ENCODE peak calls at places on chromosomes 5 and 9, in four cellular contexts. One of them, this sample, is unnamed.

GRCh38 chr5:107361945-107362344 is 308.8 kb downstream of the EFNA5 start:
- DNase-seq in HepG2: no peak
- DNase-seq in GM12878: no peak
- DNase-seq in IMR-90: peak; percentile 21
- DNase-seq in this sample: no peak

GRCh38 chr5:10863763-10864383 is 102.8 kb upstream of the DAP start:
- DNase-seq in HepG2: peak; percentile 33
- DNase-seq in GM12878: peak; percentile 8
- DNase-seq in IMR-90: peak; percentile 36
- DNase-seq in this sample: peak; percentile 89

GRCh38 chr5:4730279-4730678 is 409.9 kb upstream of the ADAMTS16 start:
- DNase-seq in HepG2: no peak
- DNase-seq in GM12878: no peak
- DNase-seq in IMR-90: no peak
- DNase-seq in this sample: no peak

GRCh38 chr9:82763631-82764030 is 299.3 kb downstream of the RASEF start:
- DNase-seq in HepG2: no peak
- DNase-seq in GM12878: no peak
- DNase-seq in IMR-90: no peak
- DNase-seq in this sample: no peak

GRCh38 chr5:32193591-32193990 is 19.5 kb upstream of the GOLPH3 start:
- DNase-seq in HepG2: peak; percentile 86
- DNase-seq in GM12878: no peak
- DNase-seq in IMR-90: peak; percentile 77
- DNase-seq in this sample: no peak

GRCh38 chr5:38742821-38743220 is 103.0 kb upstream of the OSMR start:
- DNase-seq in HepG2: no peak
- DNase-seq in GM12878: no peak
- DNase-seq in IMR-90: no peak
- DNase-seq in this sample: no peak

GRCh38 chr9:134889386-134890214 is 9.0 kb downstream of the FCN2 start:
- DNase-seq in HepG2: no peak
- DNase-seq in GM12878: no peak
- DNase-seq in IMR-90: no peak
- DNase-seq in this sample: no peak

GRCh38 chr5:109743770-109744212 is 54.1 kb downstream of the MAN2A1 start:
- DNase-seq in HepG2: peak; percentile 6
- DNase-seq in GM12878: no peak
- DNase-seq in IMR-90: peak; percentile 95
- DNase-seq in this sample: peak; percentile 31

GRCh38 chr5:158032246-158032645 is 173.3 kb upstream of the CLINT1 start:
- DNase-seq in HepG2: no peak
- DNase-seq in GM12878: no peak
- DNase-seq in IMR-90: no peak
- DNase-seq in this sample: no peak

GRCh38 chr5:68398146-68398812 is 182.7 kb downstream of the PIK3R1 start:
- DNase-seq in HepG2: no peak
- DNase-seq in GM12878: no peak
- DNase-seq in IMR-90: no peak
- DNase-seq in this sample: no peak

GRCh38 chr5:19369048-19369447 is 619.0 kb downstream of the CDH18 start:
- DNase-seq in HepG2: no peak
- DNase-seq in GM12878: no peak
- DNase-seq in IMR-90: no peak
- DNase-seq in this sample: no peak

GRCh38 chr5:122547669-122548068 is 227.2 kb upstream of the SNX2 start:
- DNase-seq in HepG2: no peak
- DNase-seq in GM12878: no peak
- DNase-seq in IMR-90: no peak
- DNase-seq in this sample: no peak

GRCh38 chr9:121321039-121321503 is 49.0 kb downstream of the STOM start:
- DNase-seq in HepG2: no peak
- DNase-seq in GM12878: no peak
- DNase-seq in IMR-90: no peak
- DNase-seq in this sample: no peak

GRCh38 chr5:160266752-160267345 is 37.5 kb downstream of the FABP6 start:
- DNase-seq in HepG2: peak; percentile 50
- DNase-seq in GM12878: no peak
- DNase-seq in IMR-90: no peak
- DNase-seq in this sample: peak; percentile 45

GRCh38 chr9:80076105-80076504 is 504.3 kb downstream of the TLE4 start:
- DNase-seq in HepG2: no peak
- DNase-seq in GM12878: no peak
- DNase-seq in IMR-90: no peak
- DNase-seq in this sample: no peak
- TF ChIP-seq SMC3 in HepG2: no peak
- TF ChIP-seq SMC3 in GM12878: no peak
- TF ChIP-seq SMC3 in IMR-90: no peak
- TF ChIP-seq SMC3 in this sample: no peak

DNA sequence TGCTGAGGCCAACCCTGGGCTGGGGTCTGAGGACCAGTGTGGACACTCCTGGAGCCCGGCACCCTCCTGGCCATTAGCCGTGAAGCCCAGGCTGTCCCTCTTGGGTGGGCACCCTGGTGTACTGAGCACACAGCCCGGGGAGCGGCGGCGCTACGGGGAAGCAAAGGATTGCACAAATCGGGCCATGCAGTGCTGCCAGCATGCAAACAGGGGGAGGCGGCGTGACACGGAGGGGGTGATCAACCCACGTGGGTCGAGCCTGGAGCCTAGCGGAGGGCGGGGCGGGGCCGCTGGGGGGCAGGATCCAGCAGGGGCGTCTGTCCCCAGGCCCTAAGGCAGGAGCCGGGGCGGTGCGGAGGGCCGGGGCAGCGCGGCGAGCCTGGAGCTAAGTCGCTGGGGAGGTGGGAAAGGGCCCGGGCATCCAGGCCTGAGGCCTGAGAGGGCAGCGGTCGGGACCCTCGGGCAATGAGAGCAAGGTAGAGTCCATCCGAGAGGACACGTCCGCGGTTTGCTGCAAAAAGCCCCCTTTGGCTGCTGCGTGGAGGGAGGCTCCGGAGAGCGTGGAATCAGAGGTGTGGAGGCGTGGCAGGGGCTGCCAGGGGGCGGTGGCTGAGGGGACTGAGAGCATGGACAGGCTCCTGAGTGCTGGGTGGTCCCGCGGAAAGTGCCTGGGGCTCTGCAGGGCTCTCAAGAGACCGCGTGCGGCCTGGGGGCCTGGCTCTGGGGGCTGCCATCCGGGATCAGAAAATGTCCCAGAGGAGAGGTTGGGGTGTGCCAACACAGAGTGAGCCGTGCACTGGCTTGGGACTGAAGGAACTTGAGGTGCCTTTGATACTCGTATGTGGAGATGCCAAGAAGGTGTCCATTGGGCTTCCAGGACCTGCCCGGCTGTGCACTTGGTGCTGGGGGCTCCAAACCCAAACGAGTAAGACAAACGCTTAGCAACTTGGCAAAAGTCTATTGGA is 94.2 kb downstream of the BARX1 start:
- DNase-seq in HepG2: no peak
- DNase-seq in GM12878: no peak
- DNase-seq in IMR-90: no peak
- DNase-seq in this sample: no peak
- TF ChIP-seq SMC3 in HepG2: no peak
- TF ChIP-seq SMC3 in GM12878: no peak
- TF ChIP-seq SMC3 in IMR-90: no peak
- TF ChIP-seq SMC3 in this sample: no peak

GRCh38 chr5:151084363-151084762 is 3.5 kb upstream of the TNIP1 start:
- DNase-seq in HepG2: no peak
- DNase-seq in GM12878: no peak
- DNase-seq in IMR-90: peak; percentile 32
- DNase-seq in this sample: no peak

GRCh38 chr5:151085517-151086031 is 4.7 kb upstream of the TNIP1 start:
- DNase-seq in HepG2: no peak
- DNase-seq in GM12878: no peak
- DNase-seq in IMR-90: peak; percentile 44
- DNase-seq in this sample: no peak

GRCh38 chr5:151087475-151087874 is 6.6 kb upstream of the TNIP1 start:
- DNase-seq in HepG2: no peak
- DNase-seq in GM12878: no peak
- DNase-seq in IMR-90: peak; percentile 59
- DNase-seq in this sample: no peak

GRCh38 chr5:151086192-151086869 is 5.5 kb upstream of the TNIP1 start:
- DNase-seq in HepG2: no peak
- DNase-seq in GM12878: no peak
- DNase-seq in IMR-90: no peak
- DNase-seq in this sample: no peak

DNA sequence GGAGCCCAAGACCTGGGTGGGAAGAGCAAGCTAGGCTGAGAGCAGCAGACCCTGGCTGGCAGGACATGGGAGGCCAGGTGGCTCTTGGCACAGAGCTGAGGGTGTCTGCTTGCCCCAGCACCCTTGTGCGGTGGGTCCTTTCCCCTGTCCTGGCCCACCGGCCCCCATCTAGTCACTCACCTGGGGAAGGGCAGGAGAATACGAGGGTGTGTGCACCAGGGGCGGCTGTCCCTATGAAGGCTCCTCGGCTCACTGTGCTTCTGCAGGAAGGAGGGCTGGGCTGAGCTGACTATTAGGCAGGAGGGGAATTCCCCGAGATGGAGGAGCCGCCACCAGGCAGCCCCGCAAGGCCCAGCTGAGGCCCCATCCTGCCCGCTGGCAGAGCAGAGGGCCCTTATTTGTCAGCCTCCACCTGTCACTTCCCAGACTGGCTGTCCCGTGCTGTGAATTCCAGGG is 6.1 kb upstream of the TNIP1 start:
- DNase-seq in HepG2: no peak
- DNase-seq in GM12878: no peak
- DNase-seq in IMR-90: peak; percentile 43
- DNase-seq in this sample: no peak
- TF ChIP-seq SMC3 in HepG2: no peak
- TF ChIP-seq SMC3 in GM12878: no peak
- TF ChIP-seq SMC3 in IMR-90: no peak
- TF ChIP-seq SMC3 in this sample: no peak

GRCh38 chr9:98031935-98032334 is 24.6 kb upstream of the NANS start:
- DNase-seq in HepG2: no peak
- DNase-seq in GM12878: no peak
- DNase-seq in IMR-90: peak; percentile 90
- DNase-seq in this sample: no peak
- TF ChIP-seq SMC3 in HepG2: no peak
- TF ChIP-seq SMC3 in GM12878: no peak
- TF ChIP-seq SMC3 in IMR-90: no peak
- TF ChIP-seq SMC3 in this sample: no peak

GRCh38 chr5:90875456-90875855 is 316.9 kb downstream of the ADGRV1 start:
- DNase-seq in HepG2: no peak
- DNase-seq in GM12878: no peak
- DNase-seq in IMR-90: no peak
- DNase-seq in this sample: no peak
- TF ChIP-seq SMC3 in HepG2: no peak
- TF ChIP-seq SMC3 in GM12878: no peak
- TF ChIP-seq SMC3 in IMR-90: no peak
- TF ChIP-seq SMC3 in this sample: no peak

GRCh38 chr5:143248391-143248790 is 155.1 kb downstream of the NR3C1 start:
- DNase-seq in HepG2: no peak
- DNase-seq in GM12878: no peak
- DNase-seq in IMR-90: peak; percentile 68
- DNase-seq in this sample: no peak

GRCh38 chr5:143251946-143252345 is 151.5 kb downstream of the NR3C1 start:
- DNase-seq in HepG2: no peak
- DNase-seq in GM12878: no peak
- DNase-seq in IMR-90: no peak
- DNase-seq in this sample: no peak

GRCh38 chr5:143248822-143249579 is 154.5 kb downstream of the NR3C1 start:
- DNase-seq in HepG2: peak; percentile 24
- DNase-seq in GM12878: no peak
- DNase-seq in IMR-90: peak; percentile 91
- DNase-seq in this sample: peak; percentile 88

GRCh38 chr5:143251175-143251574 is 152.3 kb downstream of the NR3C1 start:
- DNase-seq in HepG2: no peak
- DNase-seq in GM12878: no peak
- DNase-seq in IMR-90: no peak
- DNase-seq in this sample: no peak

DNA sequence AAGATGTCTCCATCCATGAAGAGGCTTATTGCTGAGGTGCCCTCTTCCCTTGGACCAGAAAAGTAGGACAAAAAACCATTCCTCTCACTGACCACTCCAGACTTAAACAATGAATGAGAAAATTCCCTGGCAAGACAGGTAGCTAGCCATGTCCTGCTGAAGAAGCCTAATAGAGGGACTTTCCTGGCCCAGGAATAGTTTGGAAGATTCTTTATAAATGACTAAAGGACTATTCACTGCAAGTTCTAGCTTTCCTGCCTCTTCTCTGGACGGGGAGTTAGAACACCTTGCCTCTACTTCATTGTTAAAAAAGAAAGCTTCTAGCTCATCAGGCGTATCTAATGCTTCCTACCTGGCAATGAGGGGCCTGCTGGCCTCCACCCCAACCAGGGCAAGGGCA is 153.6 kb downstream of the NR3C1 start:
- DNase-seq in HepG2: no peak
- DNase-seq in GM12878: no peak
- DNase-seq in IMR-90: peak; percentile 26
- DNase-seq in this sample: no peak
- TF ChIP-seq SMC3 in HepG2: no peak
- TF ChIP-seq SMC3 in GM12878: no peak
- TF ChIP-seq SMC3 in IMR-90: no peak
- TF ChIP-seq SMC3 in this sample: no peak

DNA sequence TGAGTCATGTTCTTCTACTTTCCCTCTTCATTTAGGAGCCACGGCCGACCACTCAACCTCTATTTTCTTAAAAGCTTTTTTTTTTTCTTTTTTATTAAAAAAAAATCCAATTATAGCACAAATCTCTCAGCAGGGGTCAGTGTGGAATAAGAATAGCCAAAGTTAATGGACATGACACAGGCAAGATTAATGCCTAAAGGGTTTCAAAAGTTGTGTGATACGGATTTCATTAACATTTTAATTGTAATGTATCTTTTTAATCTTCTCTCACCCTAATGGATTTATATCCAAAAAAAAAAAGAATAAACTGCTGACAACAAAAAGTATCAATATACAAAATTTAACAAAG is 5.4 kb downstream of the NACC2 start:
- DNase-seq in HepG2: no peak
- DNase-seq in GM12878: no peak
- DNase-seq in IMR-90: peak; percentile 39
- DNase-seq in this sample: no peak
- TF ChIP-seq SMC3 in HepG2: no peak
- TF ChIP-seq SMC3 in GM12878: peak; percentile 73
- TF ChIP-seq SMC3 in IMR-90: peak; percentile 84
- TF ChIP-seq SMC3 in this sample: peak; percentile 43

This sample was measured in K562.